ENCODE peak calls at places on chromosomes 1 and 21, in four cellular contexts. One of them, this sample, is unnamed.
A peak's percentile ranks its signal among the peaks of the same experiment; 100 is the strongest.

GRCh38 chr1:165898837-165899236 is 71.4 kb downstream of the UCK2 start:
- DNase-seq in WTC11: no peak
- DNase-seq in K562: no peak
- DNase-seq in HepG2: no peak
- DNase-seq in this sample: no peak

GRCh38 chr1:214360525-214361164 is 79.7 kb downstream of the SMYD2 start:
- DNase-seq in WTC11: no peak
- DNase-seq in K562: no peak
- DNase-seq in HepG2: no peak
- DNase-seq in this sample: no peak

GRCh38 chr1:45001011-45001481 is 10.1 kb downstream of the HECTD3 start:
- DNase-seq in WTC11: no peak
- DNase-seq in K562: no peak
- DNase-seq in HepG2: no peak
- DNase-seq in this sample: no peak

GRCh38 chr1:158107926-158108325 is 72.8 kb upstream of the CD1D start:
- DNase-seq in WTC11: no peak
- DNase-seq in K562: no peak
- DNase-seq in HepG2: no peak
- DNase-seq in this sample: no peak

GRCh38 chr1:161166669-161167548 is 683 bp downstream of the PPOX start:
- DNase-seq in WTC11: peak; percentile 47
- DNase-seq in K562: peak; percentile 74
- DNase-seq in HepG2: no peak
- DNase-seq in this sample: no peak

GRCh38 chr1:238465449-238465848 is 574.7 kb upstream of the ZP4 start:
- DNase-seq in WTC11: no peak
- DNase-seq in K562: no peak
- DNase-seq in HepG2: no peak
- DNase-seq in this sample: no peak

GRCh38 chr1:210587547-210587946 is 258.8 kb downstream of the HHAT start:
- DNase-seq in WTC11: no peak
- DNase-seq in K562: no peak
- DNase-seq in HepG2: no peak
- DNase-seq in this sample: no peak

GRCh38 chr1:231841616-231842344 is 215.2 kb downstream of the DISC1 start:
- DNase-seq in WTC11: no peak
- DNase-seq in K562: no peak
- DNase-seq in HepG2: peak; percentile 90
- DNase-seq in this sample: no peak

GRCh38 chr1:1758692-1759455 is 19.4 kb downstream of the NADK start:
- DNase-seq in WTC11: no peak
- DNase-seq in K562: peak; percentile 98
- DNase-seq in HepG2: no peak
- DNase-seq in this sample: no peak

GRCh38 chr21:37378700-37379139 is 12.1 kb downstream of the DYRK1A start:
- DNase-seq in WTC11: no peak
- DNase-seq in K562: peak; percentile 60
- DNase-seq in HepG2: no peak
- DNase-seq in this sample: no peak

GRCh38 chr1:235612761-235613160 is 36.8 kb downstream of the GNG4 start:
- DNase-seq in WTC11: no peak
- DNase-seq in K562: no peak
- DNase-seq in HepG2: no peak
- DNase-seq in this sample: no peak

GRCh38 chr1:181538836-181539235 is 55.5 kb downstream of the CACNA1E start:
- DNase-seq in WTC11: no peak
- DNase-seq in K562: no peak
- DNase-seq in HepG2: no peak
- DNase-seq in this sample: no peak

GRCh38 chr1:115319706-115320105 is 18.3 kb downstream of the NGF start:
- DNase-seq in WTC11: no peak
- DNase-seq in K562: no peak
- DNase-seq in HepG2: no peak
- DNase-seq in this sample: no peak

GRCh38 chr21:26717146-26717739 is 128.0 kb downstream of the ADAMTS1 start:
- DNase-seq in WTC11: no peak
- DNase-seq in K562: peak; percentile 3
- DNase-seq in HepG2: no peak
- DNase-seq in this sample: no peak

GRCh38 chr1:214977133-214977532 is 105.4 kb upstream of the KCNK2 start:
- DNase-seq in WTC11: no peak
- DNase-seq in K562: no peak
- DNase-seq in HepG2: no peak
- DNase-seq in this sample: no peak

GRCh38 chr1:151673407-151673806 is 43.2 kb downstream of the CELF3 start:
- DNase-seq in WTC11: no peak
- DNase-seq in K562: no peak
- DNase-seq in HepG2: no peak
- DNase-seq in this sample: no peak

GRCh38 chr1:38222906-38223305 is 176.3 kb upstream of the POU3F1 start:
- DNase-seq in WTC11: no peak
- DNase-seq in K562: no peak
- DNase-seq in HepG2: no peak
- DNase-seq in this sample: no peak

GRCh38 chr1:174942547-174943255 is 57.0 kb upstream of the CACYBP start:
- DNase-seq in WTC11: no peak
- DNase-seq in K562: no peak
- DNase-seq in HepG2: peak; percentile 85
- DNase-seq in this sample: no peak

GRCh38 chr21:17340081-17340480 is 172.8 kb upstream of the CXADR start:
- DNase-seq in WTC11: no peak
- DNase-seq in K562: no peak
- DNase-seq in HepG2: no peak
- DNase-seq in this sample: no peak
- TF ChIP-seq NR2C2 in WTC11: no peak
- TF ChIP-seq NR2C2 in K562: no peak
- TF ChIP-seq NR2C2 in HepG2: no peak
- TF ChIP-seq NR2C2 in this sample: no peak

DNA sequence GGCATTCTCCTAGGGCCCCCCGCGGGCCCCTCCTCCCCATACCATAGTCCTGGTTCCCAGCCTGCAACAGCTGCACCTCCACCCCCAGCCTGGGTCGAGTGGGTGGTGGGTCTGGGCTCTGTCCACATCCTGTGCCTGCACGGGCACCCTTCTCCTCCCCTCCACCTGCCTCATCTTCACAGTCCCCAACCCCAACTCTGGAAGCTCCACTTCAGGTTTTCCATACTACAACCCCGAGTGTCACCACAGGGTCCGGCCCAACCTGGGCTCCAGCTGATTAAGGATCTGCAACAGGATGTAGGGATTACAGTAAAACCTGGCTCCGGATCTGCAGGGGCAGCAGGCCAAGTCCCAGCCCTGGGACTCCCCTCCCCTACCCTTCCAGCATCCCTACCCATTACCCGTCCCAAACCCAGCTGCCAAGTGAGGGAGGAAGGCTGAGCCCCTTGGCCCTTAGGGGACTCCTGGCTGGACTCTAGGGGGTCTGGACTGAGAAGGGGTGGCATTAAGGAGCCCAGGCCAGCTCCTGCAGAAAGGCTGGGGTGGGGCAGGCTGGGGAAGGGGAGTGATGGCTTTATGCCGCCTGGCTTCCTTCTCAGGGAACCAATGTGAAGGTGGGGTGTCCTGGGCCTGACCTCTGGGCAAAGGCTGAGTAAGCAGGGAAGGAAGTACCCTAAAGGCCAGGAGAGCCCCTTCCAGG is 116.8 kb downstream of the CASZ1 start:
- DNase-seq in WTC11: peak; percentile 87
- DNase-seq in K562: peak; percentile 75
- DNase-seq in HepG2: peak; percentile 82
- DNase-seq in this sample: no peak
- TF ChIP-seq NR2C2 in WTC11: no peak
- TF ChIP-seq NR2C2 in K562: no peak
- TF ChIP-seq NR2C2 in HepG2: no peak
- TF ChIP-seq NR2C2 in this sample: no peak

DNA sequence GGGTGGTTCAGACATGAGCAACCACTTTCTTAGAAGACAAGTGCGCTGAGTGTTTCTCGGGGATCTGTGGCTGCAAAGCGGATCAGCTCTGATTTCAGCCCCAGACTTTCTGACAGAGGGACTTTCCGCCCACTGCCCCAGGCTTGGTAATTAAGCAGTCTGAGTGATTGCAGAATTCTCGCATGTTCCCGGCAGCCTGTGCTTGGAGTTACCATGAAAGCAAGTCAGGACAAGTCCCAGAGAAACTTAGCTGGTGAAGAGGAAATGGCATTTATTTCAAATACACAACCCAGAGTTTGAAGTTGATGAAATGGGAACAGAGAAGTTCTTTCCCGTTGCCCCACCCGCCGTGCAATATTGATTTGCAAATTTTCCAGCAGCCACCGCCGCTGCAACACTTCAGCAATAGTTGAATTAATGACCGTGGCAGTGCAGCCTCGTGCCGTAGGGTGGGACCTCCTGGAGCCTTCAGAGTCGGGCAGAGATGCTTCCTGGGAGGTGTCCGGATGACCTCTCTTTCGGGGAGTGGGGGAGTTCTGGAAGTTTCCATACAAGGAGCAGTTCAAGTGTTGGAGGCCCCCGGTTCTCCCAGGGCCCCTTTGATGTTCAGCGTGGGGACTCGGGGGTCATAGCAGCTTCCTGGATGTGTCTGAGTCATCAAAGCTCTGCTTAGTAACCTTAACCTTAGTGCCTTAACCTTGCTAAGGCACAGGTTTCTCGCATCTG is 134.7 kb downstream of the KAZN start:
- DNase-seq in WTC11: peak; percentile 69
- DNase-seq in K562: no peak
- DNase-seq in HepG2: peak; percentile 8
- DNase-seq in this sample: peak; percentile 65
- TF ChIP-seq NR2C2 in WTC11: no peak
- TF ChIP-seq NR2C2 in K562: no peak
- TF ChIP-seq NR2C2 in HepG2: no peak
- TF ChIP-seq NR2C2 in this sample: no peak

GRCh38 chr1:71307451-71307850 is 226.6 kb upstream of the ZRANB2 start:
- DNase-seq in WTC11: no peak
- DNase-seq in K562: no peak
- DNase-seq in HepG2: no peak
- DNase-seq in this sample: no peak
- TF ChIP-seq NR2C2 in WTC11: no peak
- TF ChIP-seq NR2C2 in K562: no peak
- TF ChIP-seq NR2C2 in HepG2: no peak
- TF ChIP-seq NR2C2 in this sample: no peak

DNA sequence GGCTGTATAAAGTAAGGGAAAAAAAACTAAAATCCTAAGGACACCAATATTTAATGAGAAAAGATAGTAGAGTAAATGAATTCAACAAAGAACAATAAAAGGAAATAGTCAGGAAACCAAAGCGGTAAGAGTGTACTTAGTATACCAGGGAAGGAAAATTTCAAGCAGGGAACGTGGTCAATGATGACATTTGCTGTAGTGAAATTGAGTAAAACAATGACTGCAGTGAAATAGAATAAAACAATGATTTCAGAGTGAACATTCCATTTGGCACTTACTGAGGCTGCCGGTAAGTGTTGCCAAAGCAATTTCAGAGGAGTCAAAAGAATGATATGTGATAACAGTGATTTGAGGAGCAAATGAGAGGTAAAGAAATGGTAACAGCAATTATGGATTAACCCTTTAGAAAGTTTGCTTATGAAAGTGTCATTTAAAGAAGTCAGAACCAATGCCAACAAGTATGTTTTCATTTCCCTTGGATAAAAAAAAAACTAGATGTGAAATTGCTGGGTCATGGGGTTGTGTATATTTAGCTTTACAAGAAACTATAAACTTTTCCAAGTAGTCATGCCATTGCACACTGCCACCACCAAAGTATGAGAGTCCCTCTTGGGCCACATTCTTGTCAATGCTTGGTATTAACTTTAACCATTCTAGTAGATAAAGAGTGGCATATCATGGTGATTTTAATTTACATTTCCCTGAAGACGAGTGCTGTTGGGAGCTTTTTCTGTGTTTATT is 50.5 kb downstream of the VCAM1 start:
- DNase-seq in WTC11: no peak
- DNase-seq in K562: no peak
- DNase-seq in HepG2: no peak
- DNase-seq in this sample: no peak
- TF ChIP-seq NR2C2 in WTC11: no peak
- TF ChIP-seq NR2C2 in K562: no peak
- TF ChIP-seq NR2C2 in HepG2: no peak
- TF ChIP-seq NR2C2 in this sample: no peak

GRCh38 chr1:204322329-204322868 is 37.3 kb downstream of the PLEKHA6 start:
- DNase-seq in WTC11: no peak
- DNase-seq in K562: no peak
- DNase-seq in HepG2: no peak
- DNase-seq in this sample: no peak

GRCh38 chr1:204320413-204320812 is 39.3 kb downstream of the PLEKHA6 start:
- DNase-seq in WTC11: no peak
- DNase-seq in K562: peak; percentile 43
- DNase-seq in HepG2: no peak
- DNase-seq in this sample: no peak

GRCh38 chr1:204319462-204319861 is 40.3 kb downstream of the PLEKHA6 start:
- DNase-seq in WTC11: no peak
- DNase-seq in K562: peak; percentile 45
- DNase-seq in HepG2: no peak
- DNase-seq in this sample: no peak

GRCh38 chr1:204321051-204321450 is 38.7 kb downstream of the PLEKHA6 start:
- DNase-seq in WTC11: no peak
- DNase-seq in K562: no peak
- DNase-seq in HepG2: no peak
- DNase-seq in this sample: no peak

GRCh38 chr1:204321665-204322064 is 38.1 kb downstream of the PLEKHA6 start:
- DNase-seq in WTC11: no peak
- DNase-seq in K562: no peak
- DNase-seq in HepG2: no peak
- DNase-seq in this sample: no peak
- TF ChIP-seq NR2C2 in WTC11: no peak
- TF ChIP-seq NR2C2 in K562: no peak
- TF ChIP-seq NR2C2 in HepG2: no peak
- TF ChIP-seq NR2C2 in this sample: no peak